ENCODE peak calls at places on chromosomes 3 and 15, in five cellular contexts. Q is activated naive CD8-positive, alpha-beta T cell treated with anti-CD3 and anti-CD28 coated beads, Interleukin-2, amount 50 U/mL, for 24 hours; G is NCI-H345; R is NCI-H1417; Z is T-cell. E is an unnamed sample.
A peak's percentile ranks its signal among the peaks of the same experiment; 100 is the strongest.

GRCh38 chr15:96183020-96183926 is 147.2 kb upstream of the NR2F2 start:
- DNase-seq in Q (no peak), G (no peak), R (no peak), Z (no peak), E (no peak)

GRCh38 chr3:128193153-128193552 is 39.9 kb downstream of the EEFSEC start:
- DNase-seq in Q (no peak), G (no peak), R (no peak), Z (no peak), E (no peak)

GRCh38 chr3:43855674-43856299 is 165.0 kb downstream of the ABHD5 start:
- DNase-seq in Q (peak; percentile 37), G (peak; percentile 52), R (peak; percentile 58), Z (no peak), E (peak; percentile 48)

GRCh38 chr3:128849776-128850542 is 29.5 kb upstream of the ACAD9 start:
- DNase-seq in Q (no peak), G (no peak), R (no peak), Z (no peak), E (no peak)

GRCh38 chr3:173688216-173688842 is 290.8 kb downstream of the NLGN1 start:
- DNase-seq in Q (no peak), G (no peak), R (no peak), Z (no peak), E (no peak)

GRCh38 chr3:10419637-10420232 is 85.7 kb downstream of the ATP2B2 start:
- DNase-seq in Q (peak; percentile 25), G (no peak), R (no peak), Z (peak; percentile 20), E (no peak)

GRCh38 chr15:84762840-84763572 is 14.6 kb downstream of the ZNF592 start:
- DNase-seq in Q (no peak), G (no peak), R (no peak), Z (no peak), E (no peak)

GRCh38 chr3:196996454-196997265 is 28.0 kb upstream of the PIGZ start:
- DNase-seq in Q (no peak), G (peak; percentile 59), R (no peak), Z (no peak), E (peak; percentile 74)

GRCh38 chr3:53846134-53846850 is at the start of the genes CHDH and IL17RB:
- DNase-seq in Q (peak; percentile 14), G (peak; percentile 67), R (peak; percentile 72), Z (no peak), E (peak; percentile 48)

GRCh38 chr3:117059054-117059989 is 349.7 kb downstream of the TUSC7 start:
- DNase-seq in Q (no peak), G (no peak), R (peak; percentile 74), Z (no peak), E (peak; percentile 45)

GRCh38 chr3:170410428-170411029 is 8.1 kb upstream of the CLDN11 start:
- DNase-seq in Q (no peak), G (peak; percentile 2), R (peak; percentile 71), Z (no peak), E (no peak)

GRCh38 chr3:4340077-4340410 is 36.9 kb downstream of the SETMAR start:
- DNase-seq in Q (no peak), G (no peak), R (no peak), Z (no peak), E (no peak)

GRCh38 chr3:149115114-149115513 is 14.3 kb upstream of the HPS3 start:
- DNase-seq in Q (no peak), G (no peak), R (no peak), Z (no peak), E (no peak)

GRCh38 chr15:25739687-25740121 is 123.4 kb downstream of the ATP10A start:
- DNase-seq in Q (peak; percentile 16), G (no peak), R (no peak), Z (peak; percentile 54), E (no peak)

GRCh38 chr3:197858133-197858532 is 67.1 kb downstream of the LRCH3 start:
- DNase-seq in Q (no peak), G (no peak), R (no peak), Z (no peak), E (no peak)

GRCh38 chr3:54374214-54374855 is 252.0 kb downstream of the CACNA2D3 start:
- DNase-seq in Q (peak; percentile 4), G (no peak), R (peak; percentile 27), Z (no peak), E (no peak)

GRCh38 chr3:14799146-14799545 is 19.6 kb upstream of the FGD5 start:
- DNase-seq in Q (no peak), G (no peak), R (no peak), Z (no peak), E (no peak)

GRCh38 chr3:152241142-152242067 is 27.3 kb upstream of the MBNL1 start:
- DNase-seq in Q (no peak), G (no peak), R (no peak), Z (no peak), E (no peak)

GRCh38 chr3:68771683-68772082 is 160.7 kb downstream of the TAFA4 start:
- DNase-seq in Q (no peak), G (no peak), R (no peak), Z (no peak), E (no peak)

GRCh38 chr3:193863657-193864323 is 270.8 kb downstream of the OPA1 start:
- DNase-seq in Q (no peak), G (no peak), R (no peak), Z (no peak), E (no peak)

GRCh38 chr15:31502541-31503229 is 176.1 kb downstream of the KLF13 start:
- DNase-seq in Q (no peak), G (no peak), R (no peak), Z (no peak), E (no peak)

GRCh38 chr3:72255191-72255590 is 470.2 kb upstream of the PROK2 start:
- DNase-seq in Q (no peak), G (peak; percentile 27), R (peak; percentile 53), Z (no peak), E (no peak)

GRCh38 chr3:4778119-4778518 is 201.1 kb upstream of the BHLHE40 start:
- DNase-seq in Q (no peak), G (no peak), R (no peak), Z (no peak), E (no peak)

GRCh38 chr3:177816667-177817208 is 619.5 kb upstream of the TBL1XR1 start:
- DNase-seq in Q (no peak), G (no peak), R (no peak), Z (no peak), E (no peak)

GRCh38 chr3:161266731-161267150 is 45.6 kb downstream of the NMD3 start:
- DNase-seq in Q (no peak), G (peak; percentile 9), R (peak; percentile 83), Z (no peak), E (peak; percentile 14)